ENCODE peak calls at places on chromosomes 5 and 9, in ten cellular contexts. H is cardiac fibroblast, T is H1, V is mammary epithelial cell, Z is pancreas, D is left ventricle myocardium inferior, J is ascending aorta, I is PC-3, Y is choroid plexus epithelial cell, M is stomach. N is an unnamed sample.

GRCh38 chr5:14109041-14109747 is 33.9 kb upstream of the TRIO start:
- DNase-seq in V (peak; percentile 85), D (no peak), T (no peak), Y (peak; percentile 38), J (no peak), M (peak; percentile 33), I (peak; percentile 92), Z (no peak), H (peak; percentile 90), N (peak; percentile 28)

GRCh38 chr9:89879276-89879675 is 274.5 kb downstream of the GADD45G start:
- DNase-seq in T (no peak), I (no peak), Y (no peak), M (peak; percentile 19), J (peak; percentile 40), H (no peak), Z (no peak), D (no peak), V (no peak), N (no peak)

GRCh38 chr9:16551692-16552091 is 318.8 kb downstream of the BNC2 start:
- DNase-seq in D (no peak), M (no peak), H (no peak), I (no peak), Y (no peak), V (no peak), J (no peak), Z (no peak), T (no peak), N (no peak)

GRCh38 chr9:129650680-129651235 is 8.8 kb upstream of the ASB6 start:
- DNase-seq in Z (no peak), M (no peak), J (no peak), Y (peak; percentile 36), T (no peak), I (no peak), D (no peak), V (peak; percentile 36), H (peak; percentile 27), N (no peak)

GRCh38 chr5:5294429-5294828 is 128.0 kb upstream of the ICE1 start:
- DNase-seq in V (no peak), Z (no peak), T (no peak), M (no peak), Y (no peak), D (no peak), H (no peak), I (no peak), J (no peak), N (no peak)

GRCh38 chr9:114366334-114367128 is 21.3 kb downstream of the AKNA start:
- DNase-seq in I (peak; percentile 87), H (peak; percentile 82), T (no peak), Y (peak; percentile 94), V (peak; percentile 21), M (no peak), Z (no peak), D (no peak), J (peak; percentile 69), N (peak; percentile 70)

GRCh38 chr9:2241875-2242741 is 227.0 kb downstream of the SMARCA2 start:
- DNase-seq in M (peak; percentile 84), D (peak; percentile 82), Z (peak; percentile 88), J (peak; percentile 84), I (peak; percentile 71), V (peak; percentile 86), H (peak; percentile 95), T (peak; percentile 77), Y (peak; percentile 96), N (peak; percentile 84)

GRCh38 chr5:179192891-179193470 is 132.8 kb downstream of the ZNF354C start:
- DNase-seq in I (no peak), J (no peak), H (no peak), V (no peak), M (no peak), Z (peak; percentile 47), Y (no peak), D (no peak), T (no peak), N (no peak)

GRCh38 chr5:75869891-75870290 is 152.7 kb upstream of the POC5 start:
- DNase-seq in Y (no peak), J (no peak), I (no peak), H (no peak), D (no peak), M (no peak), V (peak; percentile 77), T (no peak), Z (no peak), N (peak; percentile 43)

GRCh38 chr5:153959134-153959957 is 79.4 kb downstream of the FAM114A2 start:
- DNase-seq in I (no peak), V (no peak), H (peak; percentile 16), T (peak; percentile 80), Z (no peak), D (no peak), M (no peak), Y (peak; percentile 36), J (no peak), N (peak; percentile 24)

GRCh38 chr9:83956288-83957028 is 23.6 kb downstream of the HNRNPK start:
- DNase-seq in M (peak; percentile 89), Z (peak; percentile 88), J (peak; percentile 86), V (no peak), H (peak; percentile 69), Y (peak; percentile 55), I (peak; percentile 61), D (peak; percentile 79), T (no peak), N (no peak)

GRCh38 chr5:123754167-123754840 is 242.3 kb downstream of the CSNK1G3 start:
- DNase-seq in J (no peak), D (no peak), H (peak; percentile 68), V (peak; percentile 35), I (peak; percentile 1), T (no peak), Y (peak; percentile 35), M (no peak), Z (no peak), N (no peak)

GRCh38 chr5:62645223-62645622 is 66.6 kb downstream of the LRRC70 start:
- DNase-seq in M (no peak), Y (no peak), I (no peak), H (no peak), J (no peak), Z (no peak), V (no peak), T (no peak), D (no peak), N (no peak)

GRCh38 chr5:124744170-124744911 is 2.1 kb downstream of the ZNF608 start:
- DNase-seq in Y (peak; percentile 45), J (peak; percentile 69), D (peak; percentile 48), M (peak; percentile 76), T (no peak), H (peak; percentile 42), V (peak; percentile 52), Z (peak; percentile 77), I (no peak), N (no peak)

GRCh38 chr9:92324451-92324850 is 699 bp downstream of the NOL8 start:
- DNase-seq in J (no peak), Y (no peak), V (no peak), D (no peak), T (no peak), I (no peak), M (no peak), Z (no peak), H (no peak), N (no peak)

GRCh38 chr9:92327283-92327850 is 1.6 kb downstream of the CENPP start:
- DNase-seq in J (no peak), H (no peak), M (no peak), Z (no peak), T (no peak), I (no peak), D (no peak), V (peak; percentile 61), Y (no peak), N (no peak)

GRCh38 chr9:92325991-92326500 is 293 bp downstream of the CENPP start:
- DNase-seq in M (no peak), T (no peak), H (no peak), I (peak; percentile 22), Y (no peak), V (no peak), D (no peak), Z (no peak), J (no peak), N (no peak)

GRCh38 chr9:92325269-92325990 is at the start of the genes CENPP and NOL8:
- DNase-seq in V (peak; percentile 91), Z (peak; percentile 87), T (peak; percentile 31), D (peak; percentile 82), M (peak; percentile 82), Y (peak; percentile 92), H (peak; percentile 95), I (peak; percentile 76), J (peak; percentile 92), N (peak; percentile 92)

GRCh38 chr9:92324889-92325268 is 271 bp downstream of the NOL8 start:
- DNase-seq in D (no peak), Y (no peak), I (no peak), H (no peak), Z (no peak), V (no peak), J (no peak), M (no peak), T (no peak), N (no peak)
- TF ChIP-seq CTCF in D (no peak), Y (no peak), I (no peak), H (no peak), Z (no peak), V (no peak), J (no peak), M (no peak), T (no peak), N (no peak)

DNA sequence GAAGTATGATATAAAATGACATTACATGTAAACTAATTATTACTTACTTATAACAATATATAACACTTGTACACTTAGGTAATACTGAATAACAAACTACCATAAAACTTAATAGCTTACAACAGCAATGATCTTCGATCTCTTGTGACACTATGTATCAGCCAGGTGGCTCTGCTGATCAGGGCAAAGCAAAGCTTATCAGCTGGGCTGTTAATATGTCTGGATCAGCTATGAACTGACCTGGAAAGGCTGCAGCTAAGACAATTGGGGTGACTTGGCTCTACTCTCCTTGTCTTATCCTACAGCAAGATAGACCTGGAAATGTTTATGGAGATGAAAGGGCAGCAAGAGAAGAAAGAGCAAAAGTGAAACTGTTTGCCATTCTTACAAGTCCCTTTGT is 511.3 kb downstream of the TLR4 start:
- DNase-seq in I (no peak), H (no peak), D (no peak), J (no peak), M (no peak), V (no peak), T (no peak), Z (no peak), Y (no peak), N (no peak)
- TF ChIP-seq CTCF in I (no peak), H (no peak), D (no peak), J (no peak), M (no peak), V (peak; percentile 39), T (no peak), Z (no peak), Y (no peak), N (no peak)

GRCh38 chr5:91219803-91220371 is 163.2 kb downstream of the ARRDC3 start:
- DNase-seq in T (no peak), J (no peak), M (no peak), D (no peak), V (no peak), Z (no peak), Y (peak; percentile 67), H (peak; percentile 69), I (peak; percentile 32), N (peak; percentile 22)
- TF ChIP-seq CTCF in T (peak; percentile 59), J (no peak), M (no peak), D (peak; percentile 43), V (peak; percentile 13), Z (no peak), Y (peak; percentile 56), H (peak; percentile 35), I (peak; percentile 63), N (no peak)

DNA sequence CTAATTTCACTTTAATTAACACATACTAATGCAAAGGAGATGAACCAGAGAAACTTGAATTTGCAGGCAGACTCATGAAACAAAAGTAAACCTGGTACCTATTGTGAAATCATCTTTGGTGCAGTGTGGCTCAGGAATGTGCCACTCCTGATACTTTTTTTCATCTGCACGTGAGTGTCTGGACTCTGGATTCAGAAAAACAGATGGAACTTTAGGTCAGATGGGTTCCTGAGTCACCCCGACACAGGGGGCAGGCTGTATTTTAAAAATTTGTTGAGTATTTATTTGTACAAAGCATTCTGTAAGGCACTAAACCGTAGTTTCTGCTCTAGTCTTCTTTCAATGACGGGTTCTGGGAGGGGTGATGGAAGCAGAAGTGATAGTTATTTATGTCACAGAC is 52.2 kb upstream of the TUT7 start:
- DNase-seq in J (no peak), T (no peak), I (peak; percentile 17), H (peak; percentile 89), V (peak; percentile 87), M (no peak), Z (no peak), Y (peak; percentile 94), D (no peak), N (peak; percentile 80)
- TF ChIP-seq CTCF in J (no peak), T (no peak), I (no peak), H (no peak), V (no peak), M (no peak), Z (no peak), Y (no peak), D (no peak), N (no peak)